ENCODE peak calls at places on chromosomes 12 and 14, in six cellular contexts. P is thyroid gland; O is iris pigment epithelial cell; E is effector memory CD8-positive, alpha-beta T cell; H is AG08396; G is fibroblast of mammary gland. F is an unnamed sample.

GRCh38 chr12:90909069-90909676 is 45.8 kb downstream of the CCER1 start:
- DNase-seq in P (peak; percentile 3), O (peak; percentile 61), E (no peak), H (peak; percentile 45), G (peak; percentile 73), F (peak; percentile 19)

GRCh38 chr12:43578782-43579181 is 26.8 kb upstream of the ADAMTS20 start:
- DNase-seq in P (no peak), O (peak; percentile 31), E (no peak), H (peak; percentile 18), G (peak; percentile 16), F (no peak)

GRCh38 chr14:30614155-30614554 is 8.0 kb upstream of the SCFD1 start:
- DNase-seq in P (no peak), O (no peak), E (no peak), H (no peak), G (no peak), F (no peak)

GRCh38 chr12:131088701-131089525 is 135.2 kb downstream of the ADGRD1 start:
- DNase-seq in P (peak; percentile 0), O (no peak), E (no peak), H (no peak), G (no peak), F (no peak)

GRCh38 chr12:53096089-53096741 is 1.3 kb upstream of the IGFBP6 start:
- DNase-seq in P (peak; percentile 30), O (peak; percentile 54), E (no peak), H (peak; percentile 73), G (peak; percentile 95), F (no peak)

GRCh38 chr12:84362552-84362897 is 550.1 kb downstream of the SLC6A15 start:
- DNase-seq in P (no peak), O (no peak), E (no peak), H (no peak), G (no peak), F (no peak)

GRCh38 chr12:54173066-54173726 is 15.6 kb downstream of the SMUG1 start:
- DNase-seq in P (peak; percentile 8), O (peak; percentile 30), E (no peak), H (peak; percentile 61), G (peak; percentile 27), F (peak; percentile 24)

GRCh38 chr12:114681149-114681849 is 2.7 kb downstream of the TBX3 start:
- DNase-seq in P (no peak), O (peak; percentile 77), E (no peak), H (no peak), G (peak; percentile 49), F (no peak)

GRCh38 chr12:121926874-121927706 is 8.7 kb downstream of the CFAP251 start:
- DNase-seq in P (no peak), O (no peak), E (no peak), H (no peak), G (no peak), F (no peak)

GRCh38 chr12:61896436-61896835 is 363.8 kb upstream of the USP15 start:
- DNase-seq in P (no peak), O (no peak), E (no peak), H (no peak), G (no peak), F (no peak)

GRCh38 chr12:121238604-121239334 is 28.8 kb downstream of the P2RX4 start:
- DNase-seq in P (no peak), O (no peak), E (no peak), H (no peak), G (no peak), F (peak; percentile 18)

GRCh38 chr12:116867523-116867922 is 13.7 kb downstream of the HRK start:
- DNase-seq in P (no peak), O (no peak), E (no peak), H (no peak), G (no peak), F (no peak)

GRCh38 chr12:95385646-95386045 is 88.3 kb upstream of the METAP2 start:
- DNase-seq in P (no peak), O (peak; percentile 60), E (no peak), H (peak; percentile 20), G (peak; percentile 54), F (no peak)

GRCh38 chr14:60573943-60574496 is 65.1 kb downstream of the SIX6 start:
- DNase-seq in P (no peak), O (peak; percentile 44), E (no peak), H (no peak), G (peak; percentile 84), F (no peak)

GRCh38 chr12:108686753-108687152 is 44.6 kb downstream of the CORO1C start:
- DNase-seq in P (no peak), O (no peak), E (no peak), H (no peak), G (no peak), F (no peak)

GRCh38 chr14:102554835-102555819 is 37.3 kb upstream of the RCOR1 start:
- DNase-seq in P (peak; percentile 34), O (peak; percentile 40), E (peak; percentile 43), H (peak; percentile 67), G (no peak), F (peak; percentile 41)

GRCh38 chr12:124611559-124612391 is 44.4 kb upstream of the NCOR2 start:
- DNase-seq in P (no peak), O (no peak), E (no peak), H (no peak), G (no peak), F (no peak)

GRCh38 chr14:76720382-76720813 is 40.9 kb upstream of the VASH1 start:
- DNase-seq in P (peak; percentile 40), O (peak; percentile 56), E (no peak), H (peak; percentile 45), G (peak; percentile 56), F (no peak)

GRCh38 chr12:55743131-55743921 is 404 bp downstream of the GDF11 start:
- DNase-seq in P (peak; percentile 70), O (peak; percentile 75), E (peak; percentile 37), H (peak; percentile 82), G (peak; percentile 66), F (peak; percentile 41)

GRCh38 chr12:71626098-71626497 is 37.5 kb downstream of the ZFC3H1 start:
- DNase-seq in P (no peak), O (no peak), E (no peak), H (no peak), G (no peak), F (no peak)

GRCh38 chr14:91568626-91569025 is 58.5 kb upstream of the PPP4R3A start:
- DNase-seq in P (no peak), O (no peak), E (no peak), H (no peak), G (no peak), F (no peak)

GRCh38 chr12:124381454-124382207 is 86.7 kb downstream of the RFLNA start:
- DNase-seq in P (peak; percentile 59), O (peak; percentile 85), E (no peak), H (peak; percentile 78), G (peak; percentile 79), F (peak; percentile 76)

GRCh38 chr12:40697566-40698257 is 5.5 kb downstream of the CNTN1 start:
- DNase-seq in P (no peak), O (no peak), E (no peak), H (no peak), G (peak; percentile 15), F (no peak)

GRCh38 chr12:76028649-76029277 is 2.8 kb downstream of the PHLDA1 start:
- DNase-seq in P (no peak), O (no peak), E (no peak), H (no peak), G (peak; percentile 30), F (no peak)